ENCODE peak calls at places on chromosomes 2 and 18, in seven cellular contexts. One of them, this sample, is unnamed.

GRCh38 chr2:11675423-11676112 is 5.6 kb upstream of the NTSR2 start:
- DNase-seq in NCI-H1436 treated with DMSO at 0.1 percent for 48 hours: no peak
- DNase-seq in neural crest cell: no peak
- DNase-seq in H54: no peak
- DNase-seq in cerebellar cortex: no peak
- DNase-seq in KBM-7: no peak
- DNase-seq in activated T-cell treated with anti-CD3 and anti-CD28 coated beads for 1 hour: no peak
- DNase-seq in this sample: no peak

GRCh38 chr2:177433402-177433801 is 40.8 kb downstream of the AGPS start:
- DNase-seq in NCI-H1436 treated with DMSO at 0.1 percent for 48 hours: no peak
- DNase-seq in neural crest cell: no peak
- DNase-seq in H54: no peak
- DNase-seq in cerebellar cortex: no peak
- DNase-seq in KBM-7: peak
- DNase-seq in activated T-cell treated with anti-CD3 and anti-CD28 coated beads for 1 hour: no peak
- DNase-seq in this sample: no peak

GRCh38 chr2:97699765-97700444 is 13.5 kb upstream of the ZAP70 start:
- DNase-seq in NCI-H1436 treated with DMSO at 0.1 percent for 48 hours: no peak
- DNase-seq in neural crest cell: peak
- DNase-seq in H54: peak
- DNase-seq in cerebellar cortex: peak
- DNase-seq in KBM-7: peak
- DNase-seq in activated T-cell treated with anti-CD3 and anti-CD28 coated beads for 1 hour: peak
- DNase-seq in this sample: no peak

GRCh38 chr18:9328776-9329175 is 5.8 kb upstream of the TWSG1 start:
- DNase-seq in NCI-H1436 treated with DMSO at 0.1 percent for 48 hours: no peak
- DNase-seq in neural crest cell: no peak
- DNase-seq in H54: no peak
- DNase-seq in cerebellar cortex: no peak
- DNase-seq in KBM-7: no peak
- DNase-seq in activated T-cell treated with anti-CD3 and anti-CD28 coated beads for 1 hour: no peak
- DNase-seq in this sample: no peak

GRCh38 chr2:60353863-60354262 is 199.6 kb downstream of the BCL11A start:
- DNase-seq in NCI-H1436 treated with DMSO at 0.1 percent for 48 hours: no peak
- DNase-seq in neural crest cell: no peak
- DNase-seq in H54: no peak
- DNase-seq in cerebellar cortex: no peak
- DNase-seq in KBM-7: no peak
- DNase-seq in activated T-cell treated with anti-CD3 and anti-CD28 coated beads for 1 hour: no peak
- DNase-seq in this sample: no peak

GRCh38 chr2:198283149-198283548 is 478.8 kb downstream of the PLCL1 start:
- DNase-seq in NCI-H1436 treated with DMSO at 0.1 percent for 48 hours: no peak
- DNase-seq in neural crest cell: no peak
- DNase-seq in H54: no peak
- DNase-seq in cerebellar cortex: no peak
- DNase-seq in KBM-7: no peak
- DNase-seq in activated T-cell treated with anti-CD3 and anti-CD28 coated beads for 1 hour: no peak
- DNase-seq in this sample: no peak

GRCh38 chr18:60466671-60467070 is 94.1 kb upstream of the MC4R start:
- DNase-seq in NCI-H1436 treated with DMSO at 0.1 percent for 48 hours: no peak
- DNase-seq in neural crest cell: no peak
- DNase-seq in H54: no peak
- DNase-seq in cerebellar cortex: no peak
- DNase-seq in KBM-7: no peak
- DNase-seq in activated T-cell treated with anti-CD3 and anti-CD28 coated beads for 1 hour: no peak
- DNase-seq in this sample: no peak

GRCh38 chr2:199458806-199459285 is 1.1 kb upstream of the SATB2 start:
- DNase-seq in NCI-H1436 treated with DMSO at 0.1 percent for 48 hours: no peak
- DNase-seq in neural crest cell: peak
- DNase-seq in H54: no peak
- DNase-seq in cerebellar cortex: no peak
- DNase-seq in KBM-7: no peak
- DNase-seq in activated T-cell treated with anti-CD3 and anti-CD28 coated beads for 1 hour: no peak
- DNase-seq in this sample: no peak

GRCh38 chr2:235320341-235320740 is 173.5 kb upstream of the AGAP1 start:
- DNase-seq in NCI-H1436 treated with DMSO at 0.1 percent for 48 hours: no peak
- DNase-seq in neural crest cell: no peak
- DNase-seq in H54: no peak
- DNase-seq in cerebellar cortex: no peak
- DNase-seq in KBM-7: no peak
- DNase-seq in activated T-cell treated with anti-CD3 and anti-CD28 coated beads for 1 hour: no peak
- DNase-seq in this sample: no peak

GRCh38 chr2:150162241-150162942 is 325.1 kb downstream of the RND3 start:
- DNase-seq in NCI-H1436 treated with DMSO at 0.1 percent for 48 hours: no peak
- DNase-seq in neural crest cell: no peak
- DNase-seq in H54: no peak
- DNase-seq in cerebellar cortex: no peak
- DNase-seq in KBM-7: no peak
- DNase-seq in activated T-cell treated with anti-CD3 and anti-CD28 coated beads for 1 hour: no peak
- DNase-seq in this sample: no peak

GRCh38 chr2:11310212-11310611 is 34.2 kb downstream of the ROCK2 start:
- DNase-seq in NCI-H1436 treated with DMSO at 0.1 percent for 48 hours: no peak
- DNase-seq in neural crest cell: no peak
- DNase-seq in H54: no peak
- DNase-seq in cerebellar cortex: no peak
- DNase-seq in KBM-7: no peak
- DNase-seq in activated T-cell treated with anti-CD3 and anti-CD28 coated beads for 1 hour: no peak
- DNase-seq in this sample: no peak

GRCh38 chr2:55490554-55490953 is 29.0 kb upstream of the CFAP36 start:
- DNase-seq in NCI-H1436 treated with DMSO at 0.1 percent for 48 hours: peak
- DNase-seq in neural crest cell: no peak
- DNase-seq in H54: no peak
- DNase-seq in cerebellar cortex: no peak
- DNase-seq in KBM-7: no peak
- DNase-seq in activated T-cell treated with anti-CD3 and anti-CD28 coated beads for 1 hour: no peak
- DNase-seq in this sample: no peak

GRCh38 chr18:59743561-59743960 is 46.3 kb upstream of the CCBE1 start:
- DNase-seq in NCI-H1436 treated with DMSO at 0.1 percent for 48 hours: no peak
- DNase-seq in neural crest cell: no peak
- DNase-seq in H54: no peak
- DNase-seq in cerebellar cortex: no peak
- DNase-seq in KBM-7: no peak
- DNase-seq in activated T-cell treated with anti-CD3 and anti-CD28 coated beads for 1 hour: no peak
- DNase-seq in this sample: no peak

GRCh38 chr18:22427797-22428549 is 10.3 kb upstream of the CTAGE1 start:
- DNase-seq in NCI-H1436 treated with DMSO at 0.1 percent for 48 hours: no peak
- DNase-seq in neural crest cell: no peak
- DNase-seq in H54: no peak
- DNase-seq in cerebellar cortex: no peak
- DNase-seq in KBM-7: no peak
- DNase-seq in activated T-cell treated with anti-CD3 and anti-CD28 coated beads for 1 hour: no peak
- DNase-seq in this sample: no peak

GRCh38 chr2:98663521-98664090 is 55.2 kb downstream of the UNC50 start:
- DNase-seq in NCI-H1436 treated with DMSO at 0.1 percent for 48 hours: no peak
- DNase-seq in neural crest cell: no peak
- DNase-seq in H54: no peak
- DNase-seq in cerebellar cortex: no peak
- DNase-seq in KBM-7: no peak
- DNase-seq in activated T-cell treated with anti-CD3 and anti-CD28 coated beads for 1 hour: no peak
- DNase-seq in this sample: no peak

GRCh38 chr2:170766693-170767092 is 3.5 kb upstream of the ERICH2 start:
- DNase-seq in NCI-H1436 treated with DMSO at 0.1 percent for 48 hours: no peak
- DNase-seq in neural crest cell: no peak
- DNase-seq in H54: no peak
- DNase-seq in cerebellar cortex: no peak
- DNase-seq in KBM-7: no peak
- DNase-seq in activated T-cell treated with anti-CD3 and anti-CD28 coated beads for 1 hour: no peak
- DNase-seq in this sample: no peak

GRCh38 chr18:69402219-69402989 is 1.7 kb downstream of the DOK6 start:
- DNase-seq in NCI-H1436 treated with DMSO at 0.1 percent for 48 hours: no peak
- DNase-seq in neural crest cell: no peak
- DNase-seq in H54: no peak
- DNase-seq in cerebellar cortex: peak
- DNase-seq in KBM-7: no peak
- DNase-seq in activated T-cell treated with anti-CD3 and anti-CD28 coated beads for 1 hour: no peak
- DNase-seq in this sample: no peak

GRCh38 chr2:237483018-237483731 is 3.9 kb upstream of the MLPH start:
- DNase-seq in NCI-H1436 treated with DMSO at 0.1 percent for 48 hours: no peak
- DNase-seq in neural crest cell: no peak
- DNase-seq in H54: no peak
- DNase-seq in cerebellar cortex: no peak
- DNase-seq in KBM-7: no peak
- DNase-seq in activated T-cell treated with anti-CD3 and anti-CD28 coated beads for 1 hour: no peak
- DNase-seq in this sample: no peak

GRCh38 chr18:78772369-78773302 is 207.0 kb upstream of the SALL3 start:
- DNase-seq in NCI-H1436 treated with DMSO at 0.1 percent for 48 hours: no peak
- DNase-seq in neural crest cell: no peak
- DNase-seq in H54: no peak
- DNase-seq in cerebellar cortex: no peak
- DNase-seq in KBM-7: no peak
- DNase-seq in activated T-cell treated with anti-CD3 and anti-CD28 coated beads for 1 hour: no peak
- DNase-seq in this sample: no peak

GRCh38 chr2:3692375-3692774 is 11.0 kb upstream of the DCDC2C start:
- DNase-seq in NCI-H1436 treated with DMSO at 0.1 percent for 48 hours: no peak
- DNase-seq in neural crest cell: no peak
- DNase-seq in H54: no peak
- DNase-seq in cerebellar cortex: no peak
- DNase-seq in KBM-7: peak
- DNase-seq in activated T-cell treated with anti-CD3 and anti-CD28 coated beads for 1 hour: no peak
- DNase-seq in this sample: peak

GRCh38 chr2:66872056-66872821 is 437.3 kb downstream of the MEIS1 start:
- DNase-seq in NCI-H1436 treated with DMSO at 0.1 percent for 48 hours: no peak
- DNase-seq in neural crest cell: no peak
- DNase-seq in H54: no peak
- DNase-seq in cerebellar cortex: no peak
- DNase-seq in KBM-7: no peak
- DNase-seq in activated T-cell treated with anti-CD3 and anti-CD28 coated beads for 1 hour: no peak
- DNase-seq in this sample: no peak

GRCh38 chr18:26617151-26617554 is 68.8 kb upstream of the KCTD1 start:
- DNase-seq in NCI-H1436 treated with DMSO at 0.1 percent for 48 hours: no peak
- DNase-seq in neural crest cell: no peak
- DNase-seq in H54: peak
- DNase-seq in cerebellar cortex: no peak
- DNase-seq in KBM-7: no peak
- DNase-seq in activated T-cell treated with anti-CD3 and anti-CD28 coated beads for 1 hour: no peak
- DNase-seq in this sample: no peak

GRCh38 chr2:207122914-207123744 is 42.6 kb downstream of the KLF7 start:
- DNase-seq in NCI-H1436 treated with DMSO at 0.1 percent for 48 hours: no peak
- DNase-seq in neural crest cell: no peak
- DNase-seq in H54: no peak
- DNase-seq in cerebellar cortex: no peak
- DNase-seq in KBM-7: no peak
- DNase-seq in activated T-cell treated with anti-CD3 and anti-CD28 coated beads for 1 hour: no peak
- DNase-seq in this sample: no peak

GRCh38 chr2:217866457-217866856 is 136.3 kb downstream of the TNS1 start:
- DNase-seq in NCI-H1436 treated with DMSO at 0.1 percent for 48 hours: no peak
- DNase-seq in neural crest cell: no peak
- DNase-seq in H54: no peak
- DNase-seq in cerebellar cortex: no peak
- DNase-seq in KBM-7: no peak
- DNase-seq in activated T-cell treated with anti-CD3 and anti-CD28 coated beads for 1 hour: no peak
- DNase-seq in this sample: no peak

GRCh38 chr18:48017625-48018024 is 87.2 kb upstream of the SMAD2 start:
- DNase-seq in NCI-H1436 treated with DMSO at 0.1 percent for 48 hours: no peak
- DNase-seq in neural crest cell: no peak
- DNase-seq in H54: no peak
- DNase-seq in cerebellar cortex: no peak
- DNase-seq in KBM-7: no peak
- DNase-seq in activated T-cell treated with anti-CD3 and anti-CD28 coated beads for 1 hour: no peak
- DNase-seq in this sample: no peak

GRCh38 chr2:71895320-71896161 is 252.1 kb downstream of the CYP26B1 start:
- DNase-seq in NCI-H1436 treated with DMSO at 0.1 percent for 48 hours: no peak
- DNase-seq in neural crest cell: no peak
- DNase-seq in H54: no peak
- DNase-seq in cerebellar cortex: peak
- DNase-seq in KBM-7: no peak
- DNase-seq in activated T-cell treated with anti-CD3 and anti-CD28 coated beads for 1 hour: no peak
- DNase-seq in this sample: no peak

GRCh38 chr2:212905640-212906201 is 245.7 kb downstream of the IKZF2 start:
- DNase-seq in NCI-H1436 treated with DMSO at 0.1 percent for 48 hours: no peak
- DNase-seq in neural crest cell: no peak
- DNase-seq in H54: no peak
- DNase-seq in cerebellar cortex: no peak
- DNase-seq in KBM-7: no peak
- DNase-seq in activated T-cell treated with anti-CD3 and anti-CD28 coated beads for 1 hour: no peak
- DNase-seq in this sample: no peak

GRCh38 chr2:7961550-7961949 is 720.3 kb upstream of the ID2 start:
- DNase-seq in NCI-H1436 treated with DMSO at 0.1 percent for 48 hours: no peak
- DNase-seq in neural crest cell: no peak
- DNase-seq in H54: no peak
- DNase-seq in cerebellar cortex: no peak
- DNase-seq in KBM-7: no peak
- DNase-seq in activated T-cell treated with anti-CD3 and anti-CD28 coated beads for 1 hour: no peak
- DNase-seq in this sample: no peak